ENCODE peak calls at places on chromosomes 4 and X, in six cellular contexts. G, H, R, I, W and J are unnamed samples.

GRCh38 chrX:1465261-1466231 is 12.8 kb upstream of the ASMTL start:
- DNase-seq in R (peak; percentile 48), W (no peak), H (peak; percentile 15), I (no peak), G (peak; percentile 16), J (no peak)

GRCh38 chr4:55933611-55934010 is 15.1 kb upstream of the CEP135 start:
- DNase-seq in W (no peak), G (no peak), I (no peak), R (no peak), H (no peak), J (no peak)

GRCh38 chr4:23768541-23768940 is 121.3 kb downstream of the PPARGC1A start:
- DNase-seq in R (no peak), H (no peak), W (no peak), G (no peak), I (no peak), J (no peak)

GRCh38 chrX:153935326-153935851 is 552 bp upstream of the NAA10 start:
- DNase-seq in W (no peak), I (no peak), H (no peak), G (no peak), R (no peak), J (no peak)

GRCh38 chrX:118566359-118566758 is 70.7 kb downstream of the DOCK11 start:
- DNase-seq in H (peak; percentile 82), G (no peak), R (no peak), W (no peak), I (peak; percentile 15), J (no peak)

GRCh38 chrX:119605398-119605738 is 856 bp downstream of the NKRF start:
- DNase-seq in H (peak; percentile 30), G (peak; percentile 2), I (no peak), W (no peak), R (no peak), J (no peak)

GRCh38 chrX:21528076-21528475 is 130.1 kb downstream of the KLHL34 start:
- DNase-seq in G (peak; percentile 35), H (peak; percentile 7), W (no peak), I (peak; percentile 14), R (no peak), J (no peak)

GRCh38 chr4:143667461-143667860 is 33.0 kb downstream of the FREM3 start:
- DNase-seq in H (peak; percentile 52), I (peak; percentile 1), W (no peak), R (no peak), G (peak; percentile 92), J (peak; percentile 90)

GRCh38 chr4:25862411-25863346 is at the start of gene SEL1L3:
- DNase-seq in R (peak; percentile 72), H (no peak), G (no peak), W (peak; percentile 88), I (no peak), J (no peak)

GRCh38 chrX:134512566-134512965 is 52.6 kb downstream of the HPRT1 start:
- DNase-seq in G (peak; percentile 89), H (peak; percentile 77), I (peak; percentile 89), W (no peak), R (no peak), J (peak; percentile 49)

GRCh38 chrX:103520391-103520790 is 1.1 kb upstream of the RAB40A start:
- DNase-seq in H (peak; percentile 67), R (no peak), I (peak; percentile 71), W (no peak), G (peak; percentile 73), J (peak; percentile 32)

GRCh38 chrX:150649096-150649870 is 43.9 kb upstream of the MTMR1 start:
- DNase-seq in I (peak; percentile 57), G (peak; percentile 72), W (no peak), H (no peak), R (no peak), J (no peak)

GRCh38 chr4:11632015-11632414 is 203.3 kb upstream of the HS3ST1 start:
- DNase-seq in G (no peak), H (no peak), W (no peak), R (no peak), I (no peak), J (no peak)

GRCh38 chrX:6226053-6226645 is 2.5 kb downstream of the NLGN4X start:
- DNase-seq in G (no peak), H (peak; percentile 23), R (no peak), I (no peak), W (peak; percentile 56), J (no peak)

GRCh38 chr4:139568206-139568969 is 12.4 kb upstream of the SETD7 start:
- DNase-seq in I (no peak), W (no peak), G (no peak), H (no peak), R (no peak), J (no peak)

GRCh38 chr4:139563515-139563914 is 7.5 kb upstream of the SETD7 start:
- DNase-seq in G (no peak), R (no peak), W (no peak), I (no peak), H (no peak), J (no peak)

GRCh38 chr4:139562839-139563238 is 6.8 kb upstream of the SETD7 start:
- DNase-seq in I (no peak), W (no peak), R (no peak), G (no peak), H (no peak), J (no peak)

GRCh38 chr4:139562067-139562684 is 6.2 kb upstream of the SETD7 start:
- DNase-seq in R (no peak), W (no peak), I (no peak), H (no peak), G (no peak), J (no peak)

GRCh38 chr4:139564502-139564901 is 8.5 kb upstream of the SETD7 start:
- DNase-seq in I (no peak), W (no peak), H (no peak), G (peak; percentile 19), R (no peak), J (no peak)
- TF ChIP-seq CTCF in I (no peak), W (no peak), H (no peak), G (peak; percentile 10), R (peak; percentile 8), J (no peak)

GRCh38 chrX:2693123-2693438 is 2.0 kb downstream of the CD99 start:
- DNase-seq in R (no peak), H (peak; percentile 31), W (no peak), G (no peak), I (no peak), J (no peak)
- H3K4me3 ChIP-seq in R (peak overlapping the region; percentile 100), H (peak overlapping the region; percentile 83), W (no peak overlapping the region), G (peak overlapping the region; percentile 83), I (no peak overlapping the region), J (peak overlapping the region; percentile 86)

DNA sequence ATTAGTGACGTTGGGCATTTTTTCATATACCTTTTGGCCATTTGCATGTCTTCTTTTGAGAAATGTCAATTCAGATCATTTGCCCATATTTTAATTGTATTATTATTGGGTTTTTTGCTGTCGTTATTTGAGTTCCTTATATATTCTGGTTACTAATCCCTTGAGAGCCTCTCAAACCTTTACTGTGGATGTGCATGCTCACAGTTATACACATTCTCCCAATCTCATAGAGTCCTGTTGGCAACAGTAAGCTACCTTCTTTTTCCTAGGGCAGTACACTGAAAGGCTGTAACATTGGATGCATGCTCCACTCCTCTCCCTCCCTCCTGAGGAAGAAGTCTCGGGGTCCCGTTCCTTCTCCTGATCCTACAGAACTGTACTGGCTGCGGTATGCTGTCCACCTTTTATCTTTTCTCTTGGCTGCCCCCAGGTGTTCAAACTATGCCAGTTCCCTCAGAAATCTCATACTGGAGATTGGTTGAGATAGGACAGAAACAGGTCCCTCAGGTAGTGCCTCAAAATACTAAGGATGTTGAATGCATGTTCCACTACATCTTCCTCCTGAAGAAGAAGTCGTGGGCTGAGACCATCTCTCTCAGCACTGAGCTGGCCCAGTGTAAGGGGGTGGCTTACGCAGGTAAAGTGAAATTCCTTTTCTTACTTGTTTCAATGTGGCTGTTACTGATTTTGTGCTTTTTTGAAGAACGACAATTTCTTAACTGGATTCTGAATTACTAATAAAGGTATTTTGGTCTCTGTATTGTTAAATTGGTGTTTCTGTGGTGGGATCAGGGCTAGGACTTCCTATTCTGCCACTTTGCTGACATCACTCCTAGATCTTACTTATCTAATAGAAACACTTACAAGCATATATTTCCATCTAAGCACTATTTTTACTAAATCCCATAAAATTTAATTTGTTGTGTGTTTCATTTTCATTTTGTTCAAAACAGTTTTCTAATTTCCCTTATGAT is 145.4 kb upstream of the HUWE1 start:
- DNase-seq in W (no peak), I (peak; percentile 7), R (no peak), H (peak; percentile 48), G (peak; percentile 44), J (no peak)
- TF ChIP-seq CTCF in W (peak; percentile 15), I (peak; percentile 35), R (no peak), H (peak; percentile 38), G (peak; percentile 42), J (peak; percentile 52)

GRCh38 chr4:185127021-185127925 is 15.8 kb upstream of the SLC25A4 start:
- DNase-seq in W (peak; percentile 76), H (peak; percentile 47), R (peak; percentile 71), I (no peak), G (no peak), J (no peak)

GRCh38 chr4:185123479-185123878 is 19.6 kb upstream of the SLC25A4 start:
- DNase-seq in W (no peak), R (no peak), G (no peak), I (no peak), H (no peak), J (no peak)

GRCh38 chr4:185134176-185134869 is 8.7 kb upstream of the SLC25A4 start:
- DNase-seq in R (no peak), I (peak; percentile 61), H (peak; percentile 80), G (peak; percentile 72), W (no peak), J (peak; percentile 40)

GRCh38 chr4:185122681-185123345 is 20.3 kb upstream of the SLC25A4 start:
- DNase-seq in G (no peak), R (no peak), H (no peak), I (no peak), W (no peak), J (no peak)

GRCh38 chr4:185128272-185129119 is 14.6 kb upstream of the SLC25A4 start:
- DNase-seq in W (peak; percentile 71), R (peak; percentile 69), H (peak; percentile 63), I (no peak), G (no peak), J (no peak)
- H3K4me3 ChIP-seq in W (peak overlapping the region; percentile 44), R (peak overlapping the region; percentile 66), H (peak overlapping the region; percentile 54), I (peak overlapping the region; percentile 38), G (peak overlapping the region; percentile 54), J (peak overlapping the region; percentile 57)

GRCh38 chr4:8085491-8086479 is 72.8 kb downstream of the ABLIM2 start:
- DNase-seq in R (peak; percentile 21), W (no peak), G (no peak), H (no peak), I (no peak), J (no peak)
- TF ChIP-seq CTCF in R (no peak), W (no peak), G (no peak), H (no peak), I (no peak), J (peak; percentile 8)

GRCh38 chr4:89249716-89250361 is 57.8 kb downstream of the GPRIN3 start:
- DNase-seq in H (no peak), I (no peak), W (peak; percentile 60), G (no peak), R (no peak), J (no peak)
- H3K4me3 ChIP-seq in H (no peak overlapping the region), I (no peak overlapping the region), W (no peak overlapping the region), G (no peak overlapping the region), R (no peak overlapping the region), J (no peak overlapping the region)

DNA sequence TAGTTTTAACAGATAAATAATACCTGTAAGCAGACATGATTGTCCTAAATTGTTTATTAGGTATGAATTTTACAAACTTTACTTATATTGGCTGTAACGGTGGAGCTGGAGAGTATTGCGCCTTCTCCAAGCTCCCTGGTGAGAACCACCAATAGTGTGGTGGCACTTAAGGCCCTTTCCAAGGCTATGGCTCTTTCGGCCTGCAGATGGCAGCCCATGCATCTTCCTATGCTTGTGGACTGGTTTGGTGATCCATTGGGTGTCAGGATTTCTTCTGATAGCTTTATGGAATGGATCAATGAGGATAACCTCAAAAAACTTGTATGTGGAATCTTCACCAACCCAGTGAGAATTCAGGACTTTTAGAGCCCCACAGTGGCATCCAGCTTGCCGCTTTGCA is 7.8 kb downstream of the LARP1B start:
- DNase-seq in H (peak; percentile 46), G (peak; percentile 53), R (no peak), W (no peak), I (peak; percentile 24), J (no peak)
- TF ChIP-seq CTCF in H (peak; percentile 21), G (peak; percentile 46), R (no peak), W (no peak), I (peak; percentile 23), J (peak; percentile 48)